ENCODE peak calls at places on chromosomes 3 and 15, in seven cellular contexts. H is head of caudate nucleus; X is EL; N is GM04503; F is CD8-positive, alpha-beta memory T cell; I is NCI-H748 treated with DMSO at 0.1 percent for 48 hours; V is cardiac muscle cell. C is an unnamed sample.

GRCh38 chr3:140922634-140923033 is 19.0 kb upstream of the SLC25A36 start:
- DNase-seq in H (no peak), X (peak; percentile 20), N (no peak), F (no peak), I (no peak), V (peak; percentile 28), C (peak; percentile 58)

GRCh38 chr15:40087991-40088928 is 20.4 kb downstream of the BMF start:
- DNase-seq in H (no peak), X (no peak), N (no peak), F (no peak), I (no peak), V (no peak), C (peak; percentile 45)

GRCh38 chr15:59688888-59689625 is at the start of gene BNIP2:
- DNase-seq in H (peak; percentile 92), X (peak; percentile 98), N (peak; percentile 83), F (peak; percentile 99), I (peak; percentile 60), V (peak; percentile 100), C (peak; percentile 99)

GRCh38 chr3:42732196-42732828 is 29.7 kb upstream of the HHATL start:
- DNase-seq in H (peak; percentile 81), X (no peak), N (no peak), F (no peak), I (no peak), V (no peak), C (no peak)

GRCh38 chr15:39312984-39313383 is 267.9 kb upstream of the THBS1 start:
- DNase-seq in H (no peak), X (no peak), N (no peak), F (no peak), I (no peak), V (peak; percentile 39), C (peak; percentile 23)

GRCh38 chr3:53243165-53243564 is 12.7 kb downstream of the TKT start:
- DNase-seq in H (no peak), X (peak; percentile 81), N (peak; percentile 47), F (no peak), I (no peak), V (peak; percentile 35), C (peak; percentile 74)

GRCh38 chr3:64422192-64422591 is 196.9 kb upstream of the PRICKLE2 start:
- DNase-seq in H (no peak), X (no peak), N (no peak), F (no peak), I (no peak), V (no peak), C (no peak)

GRCh38 chr3:9340450-9341009 is 22.3 kb upstream of the THUMPD3 start:
- DNase-seq in H (no peak), X (peak; percentile 87), N (peak; percentile 74), F (no peak), I (no peak), V (peak; percentile 49), C (peak; percentile 87)

GRCh38 chr15:69141286-69141701 is 19.1 kb upstream of the GLCE start:
- DNase-seq in H (no peak), X (peak; percentile 50), N (no peak), F (no peak), I (no peak), V (no peak), C (peak; percentile 20)

C was measured in GM23248.